ENCODE peak calls at places on chromosomes 1 and 21, in nine cellular contexts. One of them, this sample, is unnamed.

GRCh38 chr1:64033667-64034215 is 169.7 kb upstream of the UBE2U start:
- DNase-seq in anterior cingulate cortex: no peak
- DNase-seq in AML-193: no peak
- DNase-seq in NB4: no peak
- DNase-seq in activated CD4-positive, alpha-beta memory T cell treated with anti-CD3 and anti-CD28 coated beads, Interleukin-2, amount 10 ng/mL, durations not matched to agents 7 days and 5 days: no peak
- DNase-seq in activated CD4-positive, alpha-beta T cell treated with anti-CD3 and anti-CD28 coated beads for 24 hours: no peak
- DNase-seq in RCC 7860: no peak
- DNase-seq in NCI-H510A treated with DMSO at 0.1 percent for 48 hours: no peak
- DNase-seq in stimulated activated CD4-positive, alpha-beta T cell treated with anti-CD3 and anti-CD28 coated beads, Interleukin-1b, Interleukin-23, amount 100 ng/mL, for 4 hours: no peak
- DNase-seq in this sample: no peak

GRCh38 chr1:25649505-25650218 is 33.1 kb downstream of the MAN1C1 start:
- DNase-seq in anterior cingulate cortex: no peak
- DNase-seq in AML-193: no peak
- DNase-seq in NB4: no peak
- DNase-seq in activated CD4-positive, alpha-beta memory T cell treated with anti-CD3 and anti-CD28 coated beads, Interleukin-2, amount 10 ng/mL, durations not matched to agents 7 days and 5 days: no peak
- DNase-seq in activated CD4-positive, alpha-beta T cell treated with anti-CD3 and anti-CD28 coated beads for 24 hours: no peak
- DNase-seq in RCC 7860: no peak
- DNase-seq in NCI-H510A treated with DMSO at 0.1 percent for 48 hours: no peak
- DNase-seq in stimulated activated CD4-positive, alpha-beta T cell treated with anti-CD3 and anti-CD28 coated beads, Interleukin-1b, Interleukin-23, amount 100 ng/mL, for 4 hours: no peak
- DNase-seq in this sample: no peak

GRCh38 chr1:9835758-9836631 is 12.2 kb upstream of the CLSTN1 start:
- DNase-seq in anterior cingulate cortex: peak; percentile 55
- DNase-seq in AML-193: no peak
- DNase-seq in NB4: no peak
- DNase-seq in activated CD4-positive, alpha-beta memory T cell treated with anti-CD3 and anti-CD28 coated beads, Interleukin-2, amount 10 ng/mL, durations not matched to agents 7 days and 5 days: no peak
- DNase-seq in activated CD4-positive, alpha-beta T cell treated with anti-CD3 and anti-CD28 coated beads for 24 hours: no peak
- DNase-seq in RCC 7860: peak; percentile 31
- DNase-seq in NCI-H510A treated with DMSO at 0.1 percent for 48 hours: peak; percentile 97
- DNase-seq in stimulated activated CD4-positive, alpha-beta T cell treated with anti-CD3 and anti-CD28 coated beads, Interleukin-1b, Interleukin-23, amount 100 ng/mL, for 4 hours: no peak
- DNase-seq in this sample: peak; percentile 81

GRCh38 chr1:97137862-97138514 is 416.4 kb downstream of the PTBP2 start:
- DNase-seq in anterior cingulate cortex: peak; percentile 32
- DNase-seq in AML-193: peak; percentile 46
- DNase-seq in NB4: peak; percentile 72
- DNase-seq in activated CD4-positive, alpha-beta memory T cell treated with anti-CD3 and anti-CD28 coated beads, Interleukin-2, amount 10 ng/mL, durations not matched to agents 7 days and 5 days: peak; percentile 18
- DNase-seq in activated CD4-positive, alpha-beta T cell treated with anti-CD3 and anti-CD28 coated beads for 24 hours: peak; percentile 1
- DNase-seq in RCC 7860: peak; percentile 52
- DNase-seq in NCI-H510A treated with DMSO at 0.1 percent for 48 hours: peak; percentile 52
- DNase-seq in stimulated activated CD4-positive, alpha-beta T cell treated with anti-CD3 and anti-CD28 coated beads, Interleukin-1b, Interleukin-23, amount 100 ng/mL, for 4 hours: no peak
- DNase-seq in this sample: peak; percentile 59

GRCh38 chr1:198656500-198656932 is 17.7 kb downstream of the PTPRC start:
- DNase-seq in anterior cingulate cortex: no peak
- DNase-seq in AML-193: no peak
- DNase-seq in NB4: peak; percentile 91
- DNase-seq in activated CD4-positive, alpha-beta memory T cell treated with anti-CD3 and anti-CD28 coated beads, Interleukin-2, amount 10 ng/mL, durations not matched to agents 7 days and 5 days: peak; percentile 79
- DNase-seq in activated CD4-positive, alpha-beta T cell treated with anti-CD3 and anti-CD28 coated beads for 24 hours: peak; percentile 49
- DNase-seq in RCC 7860: no peak
- DNase-seq in NCI-H510A treated with DMSO at 0.1 percent for 48 hours: no peak
- DNase-seq in stimulated activated CD4-positive, alpha-beta T cell treated with anti-CD3 and anti-CD28 coated beads, Interleukin-1b, Interleukin-23, amount 100 ng/mL, for 4 hours: peak; percentile 68
- DNase-seq in this sample: no peak

GRCh38 chr1:200035397-200035955 is 8.0 kb downstream of the NR5A2 start:
- DNase-seq in anterior cingulate cortex: no peak
- DNase-seq in AML-193: no peak
- DNase-seq in NB4: no peak
- DNase-seq in activated CD4-positive, alpha-beta memory T cell treated with anti-CD3 and anti-CD28 coated beads, Interleukin-2, amount 10 ng/mL, durations not matched to agents 7 days and 5 days: no peak
- DNase-seq in activated CD4-positive, alpha-beta T cell treated with anti-CD3 and anti-CD28 coated beads for 24 hours: no peak
- DNase-seq in RCC 7860: no peak
- DNase-seq in NCI-H510A treated with DMSO at 0.1 percent for 48 hours: no peak
- DNase-seq in stimulated activated CD4-positive, alpha-beta T cell treated with anti-CD3 and anti-CD28 coated beads, Interleukin-1b, Interleukin-23, amount 100 ng/mL, for 4 hours: no peak
- DNase-seq in this sample: no peak

GRCh38 chr1:214326406-214326805 is 45.4 kb downstream of the SMYD2 start:
- DNase-seq in anterior cingulate cortex: no peak
- DNase-seq in AML-193: no peak
- DNase-seq in NB4: no peak
- DNase-seq in activated CD4-positive, alpha-beta memory T cell treated with anti-CD3 and anti-CD28 coated beads, Interleukin-2, amount 10 ng/mL, durations not matched to agents 7 days and 5 days: no peak
- DNase-seq in activated CD4-positive, alpha-beta T cell treated with anti-CD3 and anti-CD28 coated beads for 24 hours: no peak
- DNase-seq in RCC 7860: no peak
- DNase-seq in NCI-H510A treated with DMSO at 0.1 percent for 48 hours: no peak
- DNase-seq in stimulated activated CD4-positive, alpha-beta T cell treated with anti-CD3 and anti-CD28 coated beads, Interleukin-1b, Interleukin-23, amount 100 ng/mL, for 4 hours: no peak
- DNase-seq in this sample: no peak

GRCh38 chr21:43590220-43590619 is 69.1 kb downstream of the HSF2BP start:
- DNase-seq in anterior cingulate cortex: no peak
- DNase-seq in AML-193: no peak
- DNase-seq in NB4: no peak
- DNase-seq in activated CD4-positive, alpha-beta memory T cell treated with anti-CD3 and anti-CD28 coated beads, Interleukin-2, amount 10 ng/mL, durations not matched to agents 7 days and 5 days: no peak
- DNase-seq in activated CD4-positive, alpha-beta T cell treated with anti-CD3 and anti-CD28 coated beads for 24 hours: no peak
- DNase-seq in RCC 7860: no peak
- DNase-seq in NCI-H510A treated with DMSO at 0.1 percent for 48 hours: no peak
- DNase-seq in stimulated activated CD4-positive, alpha-beta T cell treated with anti-CD3 and anti-CD28 coated beads, Interleukin-1b, Interleukin-23, amount 100 ng/mL, for 4 hours: no peak
- DNase-seq in this sample: no peak

GRCh38 chr21:28138272-28138671 is 854.4 kb downstream of the LTN1 start:
- DNase-seq in anterior cingulate cortex: no peak
- DNase-seq in AML-193: no peak
- DNase-seq in NB4: no peak
- DNase-seq in activated CD4-positive, alpha-beta memory T cell treated with anti-CD3 and anti-CD28 coated beads, Interleukin-2, amount 10 ng/mL, durations not matched to agents 7 days and 5 days: no peak
- DNase-seq in activated CD4-positive, alpha-beta T cell treated with anti-CD3 and anti-CD28 coated beads for 24 hours: no peak
- DNase-seq in RCC 7860: no peak
- DNase-seq in NCI-H510A treated with DMSO at 0.1 percent for 48 hours: no peak
- DNase-seq in stimulated activated CD4-positive, alpha-beta T cell treated with anti-CD3 and anti-CD28 coated beads, Interleukin-1b, Interleukin-23, amount 100 ng/mL, for 4 hours: no peak
- DNase-seq in this sample: no peak

GRCh38 chr21:38691626-38692025 is 114.1 kb upstream of the ETS2 start:
- DNase-seq in anterior cingulate cortex: no peak
- DNase-seq in AML-193: no peak
- DNase-seq in NB4: no peak
- DNase-seq in activated CD4-positive, alpha-beta memory T cell treated with anti-CD3 and anti-CD28 coated beads, Interleukin-2, amount 10 ng/mL, durations not matched to agents 7 days and 5 days: no peak
- DNase-seq in activated CD4-positive, alpha-beta T cell treated with anti-CD3 and anti-CD28 coated beads for 24 hours: no peak
- DNase-seq in RCC 7860: no peak
- DNase-seq in NCI-H510A treated with DMSO at 0.1 percent for 48 hours: no peak
- DNase-seq in stimulated activated CD4-positive, alpha-beta T cell treated with anti-CD3 and anti-CD28 coated beads, Interleukin-1b, Interleukin-23, amount 100 ng/mL, for 4 hours: no peak
- DNase-seq in this sample: no peak

GRCh38 chr1:33322109-33322508 is 1.2 kb upstream of the A3GALT2 start:
- DNase-seq in anterior cingulate cortex: no peak
- DNase-seq in AML-193: no peak
- DNase-seq in NB4: no peak
- DNase-seq in activated CD4-positive, alpha-beta memory T cell treated with anti-CD3 and anti-CD28 coated beads, Interleukin-2, amount 10 ng/mL, durations not matched to agents 7 days and 5 days: no peak
- DNase-seq in activated CD4-positive, alpha-beta T cell treated with anti-CD3 and anti-CD28 coated beads for 24 hours: no peak
- DNase-seq in RCC 7860: no peak
- DNase-seq in NCI-H510A treated with DMSO at 0.1 percent for 48 hours: no peak
- DNase-seq in stimulated activated CD4-positive, alpha-beta T cell treated with anti-CD3 and anti-CD28 coated beads, Interleukin-1b, Interleukin-23, amount 100 ng/mL, for 4 hours: no peak
- DNase-seq in this sample: no peak

GRCh38 chr1:35539073-35539823 is 18.0 kb downstream of the KIAA0319L start:
- DNase-seq in anterior cingulate cortex: no peak
- DNase-seq in AML-193: peak; percentile 23
- DNase-seq in NB4: peak; percentile 31
- DNase-seq in activated CD4-positive, alpha-beta memory T cell treated with anti-CD3 and anti-CD28 coated beads, Interleukin-2, amount 10 ng/mL, durations not matched to agents 7 days and 5 days: peak; percentile 58
- DNase-seq in activated CD4-positive, alpha-beta T cell treated with anti-CD3 and anti-CD28 coated beads for 24 hours: no peak
- DNase-seq in RCC 7860: no peak
- DNase-seq in NCI-H510A treated with DMSO at 0.1 percent for 48 hours: no peak
- DNase-seq in stimulated activated CD4-positive, alpha-beta T cell treated with anti-CD3 and anti-CD28 coated beads, Interleukin-1b, Interleukin-23, amount 100 ng/mL, for 4 hours: no peak
- DNase-seq in this sample: no peak

GRCh38 chr21:39004776-39005605 is 178.3 kb downstream of the PSMG1 start:
- DNase-seq in anterior cingulate cortex: peak; percentile 9
- DNase-seq in AML-193: peak; percentile 70
- DNase-seq in NB4: peak; percentile 82
- DNase-seq in activated CD4-positive, alpha-beta memory T cell treated with anti-CD3 and anti-CD28 coated beads, Interleukin-2, amount 10 ng/mL, durations not matched to agents 7 days and 5 days: no peak
- DNase-seq in activated CD4-positive, alpha-beta T cell treated with anti-CD3 and anti-CD28 coated beads for 24 hours: no peak
- DNase-seq in RCC 7860: no peak
- DNase-seq in NCI-H510A treated with DMSO at 0.1 percent for 48 hours: no peak
- DNase-seq in stimulated activated CD4-positive, alpha-beta T cell treated with anti-CD3 and anti-CD28 coated beads, Interleukin-1b, Interleukin-23, amount 100 ng/mL, for 4 hours: no peak
- DNase-seq in this sample: no peak

GRCh38 chr1:209988706-209989105 is 50.7 kb downstream of the SYT14 start:
- DNase-seq in anterior cingulate cortex: no peak
- DNase-seq in AML-193: no peak
- DNase-seq in NB4: no peak
- DNase-seq in activated CD4-positive, alpha-beta memory T cell treated with anti-CD3 and anti-CD28 coated beads, Interleukin-2, amount 10 ng/mL, durations not matched to agents 7 days and 5 days: no peak
- DNase-seq in activated CD4-positive, alpha-beta T cell treated with anti-CD3 and anti-CD28 coated beads for 24 hours: no peak
- DNase-seq in RCC 7860: no peak
- DNase-seq in NCI-H510A treated with DMSO at 0.1 percent for 48 hours: no peak
- DNase-seq in stimulated activated CD4-positive, alpha-beta T cell treated with anti-CD3 and anti-CD28 coated beads, Interleukin-1b, Interleukin-23, amount 100 ng/mL, for 4 hours: no peak
- DNase-seq in this sample: no peak

GRCh38 chr1:154176341-154176740 is 15.6 kb downstream of the TPM3 start:
- DNase-seq in anterior cingulate cortex: no peak
- DNase-seq in AML-193: no peak
- DNase-seq in NB4: no peak
- DNase-seq in activated CD4-positive, alpha-beta memory T cell treated with anti-CD3 and anti-CD28 coated beads, Interleukin-2, amount 10 ng/mL, durations not matched to agents 7 days and 5 days: no peak
- DNase-seq in activated CD4-positive, alpha-beta T cell treated with anti-CD3 and anti-CD28 coated beads for 24 hours: no peak
- DNase-seq in RCC 7860: peak; percentile 47
- DNase-seq in NCI-H510A treated with DMSO at 0.1 percent for 48 hours: no peak
- DNase-seq in stimulated activated CD4-positive, alpha-beta T cell treated with anti-CD3 and anti-CD28 coated beads, Interleukin-1b, Interleukin-23, amount 100 ng/mL, for 4 hours: no peak
- DNase-seq in this sample: no peak

GRCh38 chr1:8711161-8711560 is 106.3 kb downstream of the RERE start:
- DNase-seq in anterior cingulate cortex: no peak
- DNase-seq in AML-193: no peak
- DNase-seq in NB4: peak; percentile 20
- DNase-seq in activated CD4-positive, alpha-beta memory T cell treated with anti-CD3 and anti-CD28 coated beads, Interleukin-2, amount 10 ng/mL, durations not matched to agents 7 days and 5 days: no peak
- DNase-seq in activated CD4-positive, alpha-beta T cell treated with anti-CD3 and anti-CD28 coated beads for 24 hours: no peak
- DNase-seq in RCC 7860: no peak
- DNase-seq in NCI-H510A treated with DMSO at 0.1 percent for 48 hours: no peak
- DNase-seq in stimulated activated CD4-positive, alpha-beta T cell treated with anti-CD3 and anti-CD28 coated beads, Interleukin-1b, Interleukin-23, amount 100 ng/mL, for 4 hours: no peak
- DNase-seq in this sample: no peak

GRCh38 chr1:9402256-9402616 is 109.5 kb downstream of the SPSB1 start:
- DNase-seq in anterior cingulate cortex: no peak
- DNase-seq in AML-193: no peak
- DNase-seq in NB4: no peak
- DNase-seq in activated CD4-positive, alpha-beta memory T cell treated with anti-CD3 and anti-CD28 coated beads, Interleukin-2, amount 10 ng/mL, durations not matched to agents 7 days and 5 days: no peak
- DNase-seq in activated CD4-positive, alpha-beta T cell treated with anti-CD3 and anti-CD28 coated beads for 24 hours: no peak
- DNase-seq in RCC 7860: no peak
- DNase-seq in NCI-H510A treated with DMSO at 0.1 percent for 48 hours: no peak
- DNase-seq in stimulated activated CD4-positive, alpha-beta T cell treated with anti-CD3 and anti-CD28 coated beads, Interleukin-1b, Interleukin-23, amount 100 ng/mL, for 4 hours: no peak
- DNase-seq in this sample: no peak

GRCh38 chr1:70256664-70257063 is 35.5 kb downstream of the SRSF11 start:
- DNase-seq in anterior cingulate cortex: no peak
- DNase-seq in AML-193: no peak
- DNase-seq in NB4: no peak
- DNase-seq in activated CD4-positive, alpha-beta memory T cell treated with anti-CD3 and anti-CD28 coated beads, Interleukin-2, amount 10 ng/mL, durations not matched to agents 7 days and 5 days: no peak
- DNase-seq in activated CD4-positive, alpha-beta T cell treated with anti-CD3 and anti-CD28 coated beads for 24 hours: no peak
- DNase-seq in RCC 7860: no peak
- DNase-seq in NCI-H510A treated with DMSO at 0.1 percent for 48 hours: no peak
- DNase-seq in stimulated activated CD4-positive, alpha-beta T cell treated with anti-CD3 and anti-CD28 coated beads, Interleukin-1b, Interleukin-23, amount 100 ng/mL, for 4 hours: no peak
- DNase-seq in this sample: no peak

GRCh38 chr1:42013881-42014470 is 95.3 kb upstream of the HIVEP3 start:
- DNase-seq in anterior cingulate cortex: peak; percentile 47
- DNase-seq in AML-193: no peak
- DNase-seq in NB4: no peak
- DNase-seq in activated CD4-positive, alpha-beta memory T cell treated with anti-CD3 and anti-CD28 coated beads, Interleukin-2, amount 10 ng/mL, durations not matched to agents 7 days and 5 days: no peak
- DNase-seq in activated CD4-positive, alpha-beta T cell treated with anti-CD3 and anti-CD28 coated beads for 24 hours: no peak
- DNase-seq in RCC 7860: no peak
- DNase-seq in NCI-H510A treated with DMSO at 0.1 percent for 48 hours: no peak
- DNase-seq in stimulated activated CD4-positive, alpha-beta T cell treated with anti-CD3 and anti-CD28 coated beads, Interleukin-1b, Interleukin-23, amount 100 ng/mL, for 4 hours: no peak
- DNase-seq in this sample: no peak

GRCh38 chr1:9687876-9688582 is 36.5 kb downstream of the PIK3CD start:
- DNase-seq in anterior cingulate cortex: no peak
- DNase-seq in AML-193: no peak
- DNase-seq in NB4: peak; percentile 49
- DNase-seq in activated CD4-positive, alpha-beta memory T cell treated with anti-CD3 and anti-CD28 coated beads, Interleukin-2, amount 10 ng/mL, durations not matched to agents 7 days and 5 days: no peak
- DNase-seq in activated CD4-positive, alpha-beta T cell treated with anti-CD3 and anti-CD28 coated beads for 24 hours: no peak
- DNase-seq in RCC 7860: peak; percentile 12
- DNase-seq in NCI-H510A treated with DMSO at 0.1 percent for 48 hours: peak; percentile 87
- DNase-seq in stimulated activated CD4-positive, alpha-beta T cell treated with anti-CD3 and anti-CD28 coated beads, Interleukin-1b, Interleukin-23, amount 100 ng/mL, for 4 hours: no peak
- DNase-seq in this sample: peak; percentile 14

GRCh38 chr1:10677508-10678364 is 118.7 kb downstream of the CASZ1 start:
- DNase-seq in anterior cingulate cortex: no peak
- DNase-seq in AML-193: no peak
- DNase-seq in NB4: no peak
- DNase-seq in activated CD4-positive, alpha-beta memory T cell treated with anti-CD3 and anti-CD28 coated beads, Interleukin-2, amount 10 ng/mL, durations not matched to agents 7 days and 5 days: no peak
- DNase-seq in activated CD4-positive, alpha-beta T cell treated with anti-CD3 and anti-CD28 coated beads for 24 hours: no peak
- DNase-seq in RCC 7860: no peak
- DNase-seq in NCI-H510A treated with DMSO at 0.1 percent for 48 hours: peak; percentile 76
- DNase-seq in stimulated activated CD4-positive, alpha-beta T cell treated with anti-CD3 and anti-CD28 coated beads, Interleukin-1b, Interleukin-23, amount 100 ng/mL, for 4 hours: no peak
- DNase-seq in this sample: no peak

GRCh38 chr1:42484382-42484781 is 21.3 kb downstream of the CCDC30 start:
- DNase-seq in anterior cingulate cortex: no peak
- DNase-seq in AML-193: no peak
- DNase-seq in NB4: no peak
- DNase-seq in activated CD4-positive, alpha-beta memory T cell treated with anti-CD3 and anti-CD28 coated beads, Interleukin-2, amount 10 ng/mL, durations not matched to agents 7 days and 5 days: no peak
- DNase-seq in activated CD4-positive, alpha-beta T cell treated with anti-CD3 and anti-CD28 coated beads for 24 hours: no peak
- DNase-seq in RCC 7860: peak; percentile 93
- DNase-seq in NCI-H510A treated with DMSO at 0.1 percent for 48 hours: no peak
- DNase-seq in stimulated activated CD4-positive, alpha-beta T cell treated with anti-CD3 and anti-CD28 coated beads, Interleukin-1b, Interleukin-23, amount 100 ng/mL, for 4 hours: no peak
- DNase-seq in this sample: no peak

GRCh38 chr1:177739780-177740179 is 230.1 kb downstream of the SEC16B start:
- DNase-seq in anterior cingulate cortex: no peak
- DNase-seq in AML-193: no peak
- DNase-seq in NB4: no peak
- DNase-seq in activated CD4-positive, alpha-beta memory T cell treated with anti-CD3 and anti-CD28 coated beads, Interleukin-2, amount 10 ng/mL, durations not matched to agents 7 days and 5 days: no peak
- DNase-seq in activated CD4-positive, alpha-beta T cell treated with anti-CD3 and anti-CD28 coated beads for 24 hours: no peak
- DNase-seq in RCC 7860: no peak
- DNase-seq in NCI-H510A treated with DMSO at 0.1 percent for 48 hours: no peak
- DNase-seq in stimulated activated CD4-positive, alpha-beta T cell treated with anti-CD3 and anti-CD28 coated beads, Interleukin-1b, Interleukin-23, amount 100 ng/mL, for 4 hours: no peak
- DNase-seq in this sample: no peak

This sample was measured in NCI-H1105.